ENCODE peak calls at places on chromosomes 1 and 21, in six cellular contexts. L is heart right ventricle, B is fibroblast of lung, O is kidney, D is cardiac fibroblast, M is right atrium auricular region. N is an unnamed sample.

GRCh38 chr1:53734650-53735211 is 4.2 kb downstream of the GLIS1 start:
- DNase-seq in L (no peak), B (peak), O (no peak), D (peak), M (no peak), N (no peak)

GRCh38 chr21:37837381-37837780 is 78.9 kb downstream of the KCNJ6 start:
- DNase-seq in L (no peak), B (peak), O (no peak), D (no peak), M (no peak), N (no peak)

GRCh38 chr1:72282690-72283203 is 408 bp upstream of the NEGR1 start:
- DNase-seq in L (peak), B (peak), O (peak), D (peak), M (peak), N (peak)

GRCh38 chr1:213135572-213135971 is 84.5 kb downstream of the RPS6KC1 start:
- DNase-seq in L (no peak), B (peak), O (no peak), D (peak), M (no peak), N (no peak)

GRCh38 chr1:32622205-32622604 is 28.1 kb downstream of the ZBTB8OS start:
- DNase-seq in L (no peak), B (no peak), O (no peak), D (no peak), M (no peak), N (no peak)

GRCh38 chr1:165928075-165928731 is 100.8 kb downstream of the UCK2 start:
- DNase-seq in L (peak), B (peak), O (no peak), D (peak), M (no peak), N (peak)

GRCh38 chr1:21262282-21263051 is 27.8 kb downstream of the ECE1 start:
- DNase-seq in L (peak), B (peak), O (peak), D (peak), M (peak), N (no peak)

GRCh38 chr1:19140465-19140864 is 69.6 kb downstream of the UBR4 start:
- DNase-seq in L (peak), B (no peak), O (no peak), D (no peak), M (no peak), N (no peak)

GRCh38 chr1:160646711-160647328 is at the start of gene SLAMF1:
- DNase-seq in L (no peak), B (no peak), O (no peak), D (no peak), M (no peak), N (no peak)

GRCh38 chr1:31413405-31414005 is 492 bp downstream of the SERINC2 start:
- DNase-seq in L (peak), B (peak), O (peak), D (peak), M (peak), N (no peak)

GRCh38 chr1:47187226-47187925 is 2.5 kb downstream of the PDZK1IP1 start:
- DNase-seq in L (no peak), B (no peak), O (no peak), D (no peak), M (peak), N (no peak)

GRCh38 chr1:1344672-1345361 is 4.4 kb downstream of the DVL1 start:
- DNase-seq in L (no peak), B (peak), O (no peak), D (no peak), M (no peak), N (no peak)

GRCh38 chr1:232398823-232399222 is 231.1 kb downstream of the SIPA1L2 start:
- DNase-seq in L (no peak), B (no peak), O (no peak), D (no peak), M (no peak), N (no peak)

GRCh38 chr1:87495870-87496269 is 167.2 kb downstream of the LMO4 start:
- DNase-seq in L (no peak), B (no peak), O (no peak), D (no peak), M (no peak), N (no peak)

GRCh38 chr21:45383615-45384201 is 21.3 kb upstream of the COL18A1 start:
- DNase-seq in L (no peak), B (no peak), O (peak), D (no peak), M (no peak), N (no peak)

GRCh38 chr1:15803380-15803779 is 4.1 kb downstream of the UQCRHL start:
- DNase-seq in L (no peak), B (no peak), O (no peak), D (no peak), M (no peak), N (peak)

GRCh38 chr1:207017615-207018559 is 14.7 kb downstream of the C1orf116 start:
- DNase-seq in L (peak), B (peak), O (no peak), D (peak), M (no peak), N (no peak)

GRCh38 chr1:76129731-76130130 is 55.2 kb downstream of the ST6GALNAC3 start:
- DNase-seq in L (no peak), B (no peak), O (no peak), D (no peak), M (no peak), N (no peak)

GRCh38 chr1:201877877-201878339 is 10.8 kb upstream of the SHISA4 start:
- DNase-seq in L (peak), B (peak), O (no peak), D (peak), M (no peak), N (peak)

GRCh38 chr1:91795601-91796389 is 90.2 kb downstream of the TGFBR3 start:
- DNase-seq in L (no peak), B (peak), O (no peak), D (peak), M (no peak), N (no peak)

GRCh38 chr1:220810179-220810653 is 23.5 kb downstream of the MTARC1 start:
- DNase-seq in L (peak), B (peak), O (peak), D (peak), M (peak), N (peak)

GRCh38 chr1:37865348-37866119 is 6.1 kb upstream of the MTF1 start:
- DNase-seq in L (no peak), B (peak), O (no peak), D (no peak), M (no peak), N (no peak)

GRCh38 chr1:148308832-148309458 is 156.9 kb upstream of the NBPF11 start:
- DNase-seq in L (no peak), B (peak), O (no peak), D (no peak), M (no peak), N (no peak)

GRCh38 chr21:35324372-35325220 is 275.5 kb upstream of the RUNX1 start:
- DNase-seq in L (no peak), B (peak), O (no peak), D (peak), M (no peak), N (no peak)

GRCh38 chr1:17276568-17276967 is 27.7 kb downstream of the PADI3 start:
- DNase-seq in L (no peak), B (peak), O (no peak), D (peak), M (no peak), N (no peak)

GRCh38 chr1:29641921-29642320 is 405.6 kb downstream of the PTPRU start:
- DNase-seq in L (no peak), B (no peak), O (no peak), D (no peak), M (no peak), N (no peak)

GRCh38 chr1:119869962-119870361 is 26.4 kb downstream of the ADAM30 start:
- DNase-seq in L (no peak), B (no peak), O (no peak), D (no peak), M (no peak), N (no peak)

GRCh38 chr1:94709891-94710581 is 110.1 kb upstream of the SLC44A3 start:
- DNase-seq in L (no peak), B (peak), O (no peak), D (no peak), M (no peak), N (no peak)

GRCh38 chr1:20185834-20186782 is at the start of the genes PLA2G2C and UBXN10:
- DNase-seq in L (peak), B (no peak), O (peak), D (peak), M (no peak), N (peak)

GRCh38 chr1:116769561-116769977 is 15.3 kb downstream of the CD2 start:
- DNase-seq in L (no peak), B (peak), O (no peak), D (peak), M (no peak), N (peak)

GRCh38 chr1:158496379-158496778 is 24.4 kb downstream of the OR10R2 start:
- DNase-seq in L (no peak), B (no peak), O (no peak), D (peak), M (no peak), N (peak)

GRCh38 chr1:4128616-4129015 is 228.5 kb upstream of the C1orf174 start:
- DNase-seq in L (no peak), B (no peak), O (no peak), D (no peak), M (no peak), N (no peak)

GRCh38 chr1:64163972-64164371 is 39.5 kb upstream of the UBE2U start:
- DNase-seq in L (no peak), B (peak), O (no peak), D (peak), M (no peak), N (no peak)

GRCh38 chr1:241902376-241903067 is 54.5 kb downstream of the EXO1 start:
- DNase-seq in L (peak), B (peak), O (no peak), D (peak), M (no peak), N (no peak)

GRCh38 chr1:181117648-181118449 is 29.3 kb downstream of the IER5 start:
- DNase-seq in L (no peak), B (no peak), O (no peak), D (no peak), M (no peak), N (no peak)

GRCh38 chr1:171869097-171869496 is 27.8 kb downstream of the DNM3 start:
- DNase-seq in L (no peak), B (peak), O (no peak), D (peak), M (no peak), N (no peak)

GRCh38 chr1:58968360-58968952 is 184.6 kb upstream of the JUN start:
- DNase-seq in L (peak), B (peak), O (peak), D (peak), M (peak), N (peak)

GRCh38 chr1:12760256-12760795 is 13.2 kb upstream of the PRAMEF12 start:
- DNase-seq in L (no peak), B (no peak), O (no peak), D (no peak), M (no peak), N (no peak)
- TF ChIP-seq CTCF in L (no peak), B (no peak), O (no peak), D (no peak), M (no peak), N (no peak)

GRCh38 chr1:151936653-151937052 is 27.3 kb upstream of the THEM4 start:
- DNase-seq in L (no peak), B (no peak), O (no peak), D (no peak), M (no peak), N (no peak)

GRCh38 chr1:151934048-151934493 is 24.8 kb upstream of the THEM4 start:
- DNase-seq in L (peak), B (peak), O (no peak), D (peak), M (no peak), N (peak)

GRCh38 chr1:151936203-151936602 is 26.9 kb upstream of the THEM4 start:
- DNase-seq in L (no peak), B (no peak), O (no peak), D (no peak), M (no peak), N (no peak)

GRCh38 chr1:151939141-151939540 is 29.8 kb upstream of the THEM4 start:
- DNase-seq in L (no peak), B (no peak), O (no peak), D (no peak), M (no peak), N (no peak)

GRCh38 chr1:151935154-151935553 is 25.8 kb upstream of the THEM4 start:
- DNase-seq in L (no peak), B (peak), O (no peak), D (peak), M (no peak), N (no peak)
- TF ChIP-seq CTCF in L (no peak), B (no peak), O (no peak), D (no peak), M (no peak), N (no peak)

DNA sequence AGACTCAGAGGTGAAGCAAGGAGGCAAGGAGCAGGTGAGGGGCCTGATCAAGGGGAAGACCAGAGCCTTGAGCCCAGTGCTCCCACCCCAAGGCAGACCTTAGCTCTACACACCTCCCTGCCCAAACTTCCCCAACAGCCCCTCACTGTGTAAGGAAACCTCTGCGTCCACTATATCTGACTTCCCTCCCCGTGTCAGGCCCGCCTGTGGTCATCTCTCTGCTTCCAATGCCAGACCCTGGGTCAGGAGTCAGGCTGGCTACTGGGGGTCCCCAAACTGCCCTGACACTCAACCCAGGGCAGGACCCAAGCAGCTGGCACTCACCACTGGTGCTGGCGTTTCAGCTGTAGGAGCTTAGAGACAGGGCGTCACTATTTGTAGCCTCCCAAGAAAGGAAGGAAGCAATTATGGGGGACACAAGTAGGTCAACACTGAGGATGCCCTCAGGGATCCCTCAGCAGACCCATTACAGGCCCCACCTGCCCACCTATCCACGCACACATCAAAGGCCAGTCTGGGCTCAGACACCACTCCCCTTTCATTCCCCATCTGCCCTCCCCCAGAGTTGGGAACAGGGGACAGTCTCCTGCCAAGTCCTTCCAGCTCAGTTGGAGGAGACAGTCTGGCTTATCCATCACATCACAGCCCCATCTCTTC is 811 bp upstream of the S100A3 start:
- DNase-seq in L (no peak), B (no peak), O (peak), D (no peak), M (no peak), N (no peak)
- TF ChIP-seq CTCF in L (no peak), B (no peak), O (no peak), D (no peak), M (no peak), N (no peak)

GRCh38 chr1:110636149-110636935 is 30.2 kb upstream of the KCNA2 start:
- DNase-seq in L (no peak), B (no peak), O (no peak), D (no peak), M (no peak), N (no peak)

GRCh38 chr1:110637475-110637874 is 31.3 kb upstream of the KCNA2 start:
- DNase-seq in L (no peak), B (no peak), O (no peak), D (no peak), M (no peak), N (no peak)

GRCh38 chr1:110638556-110638955 is 32.4 kb upstream of the KCNA2 start:
- DNase-seq in L (no peak), B (no peak), O (no peak), D (no peak), M (no peak), N (no peak)

GRCh38 chr1:110639724-110640386 is 33.7 kb upstream of the KCNA2 start:
- DNase-seq in L (no peak), B (no peak), O (no peak), D (peak), M (no peak), N (no peak)

DNA sequence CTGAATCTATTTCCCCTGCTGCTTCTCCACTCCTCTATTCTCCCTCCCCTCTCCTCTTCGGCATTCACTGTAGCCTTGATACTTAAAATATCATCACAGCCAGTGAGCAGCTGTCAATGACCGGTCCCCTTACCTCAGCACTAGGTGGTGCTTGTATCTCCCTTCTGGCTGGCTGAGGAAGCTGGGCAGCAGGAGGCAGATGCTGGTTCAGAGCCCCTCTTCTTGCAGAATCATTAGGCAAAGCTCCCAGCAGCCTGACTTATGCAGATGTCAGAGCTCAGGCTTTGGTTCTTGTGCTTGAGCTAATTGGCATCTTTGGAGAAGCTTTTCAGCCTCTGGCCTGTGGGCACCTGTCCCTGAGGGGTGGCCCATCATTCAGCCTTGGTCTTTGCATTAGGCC is 31.9 kb upstream of the KCNA2 start:
- DNase-seq in L (no peak), B (no peak), O (no peak), D (no peak), M (no peak), N (no peak)
- TF ChIP-seq CTCF in L (no peak), B (no peak), O (no peak), D (no peak), M (peak), N (no peak)

DNA sequence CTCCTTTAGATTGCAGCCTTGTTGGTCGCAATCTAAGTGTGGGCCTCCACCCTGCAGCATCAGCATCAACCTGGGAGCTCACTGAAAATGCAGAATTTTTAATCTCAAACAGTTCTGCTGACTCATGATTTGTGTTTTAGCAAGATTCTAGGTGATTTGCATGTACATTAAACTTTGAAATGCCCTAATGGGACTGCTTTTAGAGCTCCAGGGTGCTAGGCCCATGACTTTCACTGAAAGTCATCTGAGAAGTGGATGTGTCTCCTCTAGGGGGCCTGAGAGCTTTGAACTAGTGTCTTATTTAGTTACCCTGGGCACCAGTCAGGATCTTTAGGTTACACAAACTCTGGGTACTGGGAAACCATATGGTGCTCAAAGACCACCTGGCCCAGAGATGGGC is 9.0 kb downstream of the TRIM67 start:
- DNase-seq in L (no peak), B (no peak), O (no peak), D (no peak), M (no peak), N (no peak)
- TF ChIP-seq CTCF in L (no peak), B (no peak), O (no peak), D (no peak), M (no peak), N (no peak)

GRCh38 chr21:34042735-34043134 is 30.6 kb upstream of the MRPS6 start:
- DNase-seq in L (no peak), B (no peak), O (no peak), D (no peak), M (no peak), N (no peak)

GRCh38 chr21:34037446-34037845 is 35.9 kb upstream of the MRPS6 start:
- DNase-seq in L (no peak), B (peak), O (no peak), D (peak), M (no peak), N (no peak)

GRCh38 chr21:34037009-34037408 is 36.4 kb upstream of the MRPS6 start:
- DNase-seq in L (no peak), B (no peak), O (no peak), D (no peak), M (no peak), N (no peak)

GRCh38 chr21:34043333-34043732 is 30.0 kb upstream of the MRPS6 start:
- DNase-seq in L (no peak), B (no peak), O (no peak), D (no peak), M (no peak), N (no peak)

DNA sequence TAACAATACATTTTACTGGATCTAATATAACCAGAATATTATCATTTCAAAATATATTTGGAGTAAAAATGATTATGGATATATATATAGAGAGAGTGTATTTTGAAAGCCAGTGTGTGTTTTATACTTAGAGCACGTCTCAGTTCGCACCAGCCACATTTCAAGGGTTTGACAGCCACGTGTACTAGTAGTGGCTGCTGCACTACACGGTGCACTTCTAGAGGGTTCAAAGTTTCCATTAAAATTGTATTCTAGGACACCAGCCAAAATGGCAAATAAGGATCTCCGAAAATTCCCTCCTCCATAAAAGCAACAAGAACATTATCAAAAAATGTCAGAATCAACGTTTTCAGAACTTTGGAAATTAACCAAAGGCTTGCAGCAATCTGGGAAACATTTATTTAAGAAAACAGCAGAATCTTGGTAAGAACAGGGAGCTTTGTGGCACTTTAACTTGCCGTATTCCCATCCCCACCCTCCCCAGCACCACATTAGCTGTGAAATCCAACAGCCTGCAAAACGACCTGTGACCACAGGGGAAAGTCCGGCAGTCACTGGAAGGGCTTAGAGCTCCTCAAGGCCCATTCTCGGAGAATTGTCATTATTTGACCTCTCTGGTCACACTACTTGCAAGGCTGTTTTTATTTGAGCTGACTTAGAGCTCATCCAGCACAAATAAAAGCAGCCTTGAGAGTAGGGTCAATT is 33.5 kb upstream of the MRPS6 start:
- DNase-seq in L (no peak), B (no peak), O (no peak), D (no peak), M (no peak), N (no peak)
- TF ChIP-seq CTCF in L (no peak), B (no peak), O (no peak), D (no peak), M (no peak), N (no peak)

N was measured in GM13976.